ENCODE peak calls at places on chromosomes 1 and 21, in nine cellular contexts. One of them, this sample, is unnamed.

GRCh38 chr1:10051656-10052055 is 18.9 kb downstream of the UBE4B start:
- DNase-seq in NCI-H1417: no peak
- DNase-seq in nephron progenitor cell: no peak
- DNase-seq in skeletal muscle cell: no peak
- DNase-seq in Jurkat, Clone E6-1: no peak
- DNase-seq in stimulated activated CD4-positive, alpha-beta T cell treated with anti-CD3 and anti-CD28 coated beads, Interleukin-1b, Interleukin-23, amount 100 ng/mL, for 4 hours: no peak
- DNase-seq in coronary artery: no peak
- DNase-seq in frontal cortex: no peak
- DNase-seq in WTC11: no peak
- DNase-seq in this sample: no peak

GRCh38 chr1:116356673-116357072 is 16.4 kb upstream of the ATP1A1 start:
- DNase-seq in NCI-H1417: no peak
- DNase-seq in nephron progenitor cell: no peak
- DNase-seq in skeletal muscle cell: no peak
- DNase-seq in Jurkat, Clone E6-1: no peak
- DNase-seq in stimulated activated CD4-positive, alpha-beta T cell treated with anti-CD3 and anti-CD28 coated beads, Interleukin-1b, Interleukin-23, amount 100 ng/mL, for 4 hours: no peak
- DNase-seq in coronary artery: no peak
- DNase-seq in frontal cortex: no peak
- DNase-seq in WTC11: no peak
- DNase-seq in this sample: no peak

GRCh38 chr1:111989531-111990025 is at the start of gene KCND3:
- DNase-seq in NCI-H1417: peak; percentile 82
- DNase-seq in nephron progenitor cell: peak; percentile 74
- DNase-seq in skeletal muscle cell: no peak
- DNase-seq in Jurkat, Clone E6-1: no peak
- DNase-seq in stimulated activated CD4-positive, alpha-beta T cell treated with anti-CD3 and anti-CD28 coated beads, Interleukin-1b, Interleukin-23, amount 100 ng/mL, for 4 hours: no peak
- DNase-seq in coronary artery: no peak
- DNase-seq in frontal cortex: peak; percentile 68
- DNase-seq in WTC11: peak; percentile 30
- DNase-seq in this sample: peak; percentile 77

GRCh38 chr1:245091818-245092637 is 62.8 kb upstream of the KIF26B start:
- DNase-seq in NCI-H1417: no peak
- DNase-seq in nephron progenitor cell: no peak
- DNase-seq in skeletal muscle cell: peak; percentile 98
- DNase-seq in Jurkat, Clone E6-1: no peak
- DNase-seq in stimulated activated CD4-positive, alpha-beta T cell treated with anti-CD3 and anti-CD28 coated beads, Interleukin-1b, Interleukin-23, amount 100 ng/mL, for 4 hours: no peak
- DNase-seq in coronary artery: no peak
- DNase-seq in frontal cortex: no peak
- DNase-seq in WTC11: no peak
- DNase-seq in this sample: no peak

GRCh38 chr1:83631836-83632235 is 367.1 kb downstream of the TTLL7 start:
- DNase-seq in NCI-H1417: no peak
- DNase-seq in nephron progenitor cell: no peak
- DNase-seq in skeletal muscle cell: no peak
- DNase-seq in Jurkat, Clone E6-1: no peak
- DNase-seq in stimulated activated CD4-positive, alpha-beta T cell treated with anti-CD3 and anti-CD28 coated beads, Interleukin-1b, Interleukin-23, amount 100 ng/mL, for 4 hours: no peak
- DNase-seq in coronary artery: no peak
- DNase-seq in frontal cortex: no peak
- DNase-seq in WTC11: no peak
- DNase-seq in this sample: no peak

GRCh38 chr1:89894210-89894668 is 73.4 kb downstream of the LRRC8D start:
- DNase-seq in NCI-H1417: no peak
- DNase-seq in nephron progenitor cell: no peak
- DNase-seq in skeletal muscle cell: peak; percentile 75
- DNase-seq in Jurkat, Clone E6-1: no peak
- DNase-seq in stimulated activated CD4-positive, alpha-beta T cell treated with anti-CD3 and anti-CD28 coated beads, Interleukin-1b, Interleukin-23, amount 100 ng/mL, for 4 hours: no peak
- DNase-seq in coronary artery: no peak
- DNase-seq in frontal cortex: no peak
- DNase-seq in WTC11: no peak
- DNase-seq in this sample: no peak

GRCh38 chr1:17922833-17923232 is 167.7 kb downstream of the ACTL8 start:
- DNase-seq in NCI-H1417: no peak
- DNase-seq in nephron progenitor cell: peak; percentile 65
- DNase-seq in skeletal muscle cell: no peak
- DNase-seq in Jurkat, Clone E6-1: peak; percentile 17
- DNase-seq in stimulated activated CD4-positive, alpha-beta T cell treated with anti-CD3 and anti-CD28 coated beads, Interleukin-1b, Interleukin-23, amount 100 ng/mL, for 4 hours: no peak
- DNase-seq in coronary artery: no peak
- DNase-seq in frontal cortex: no peak
- DNase-seq in WTC11: peak; percentile 72
- DNase-seq in this sample: peak; percentile 86

GRCh38 chr1:109969430-109969829 is 15.1 kb upstream of the AHCYL1 start:
- DNase-seq in NCI-H1417: no peak
- DNase-seq in nephron progenitor cell: no peak
- DNase-seq in skeletal muscle cell: no peak
- DNase-seq in Jurkat, Clone E6-1: no peak
- DNase-seq in stimulated activated CD4-positive, alpha-beta T cell treated with anti-CD3 and anti-CD28 coated beads, Interleukin-1b, Interleukin-23, amount 100 ng/mL, for 4 hours: no peak
- DNase-seq in coronary artery: no peak
- DNase-seq in frontal cortex: no peak
- DNase-seq in WTC11: no peak
- DNase-seq in this sample: no peak

GRCh38 chr1:89873757-89874156 is 52.9 kb downstream of the LRRC8D start:
- DNase-seq in NCI-H1417: no peak
- DNase-seq in nephron progenitor cell: no peak
- DNase-seq in skeletal muscle cell: no peak
- DNase-seq in Jurkat, Clone E6-1: no peak
- DNase-seq in stimulated activated CD4-positive, alpha-beta T cell treated with anti-CD3 and anti-CD28 coated beads, Interleukin-1b, Interleukin-23, amount 100 ng/mL, for 4 hours: no peak
- DNase-seq in coronary artery: no peak
- DNase-seq in frontal cortex: no peak
- DNase-seq in WTC11: no peak
- DNase-seq in this sample: no peak

GRCh38 chr1:228270032-228270431 is 62.2 kb downstream of the OBSCN start:
- DNase-seq in NCI-H1417: no peak
- DNase-seq in nephron progenitor cell: no peak
- DNase-seq in skeletal muscle cell: peak; percentile 18
- DNase-seq in Jurkat, Clone E6-1: no peak
- DNase-seq in stimulated activated CD4-positive, alpha-beta T cell treated with anti-CD3 and anti-CD28 coated beads, Interleukin-1b, Interleukin-23, amount 100 ng/mL, for 4 hours: no peak
- DNase-seq in coronary artery: no peak
- DNase-seq in frontal cortex: no peak
- DNase-seq in WTC11: no peak
- DNase-seq in this sample: no peak

GRCh38 chr1:90922996-90923395 is 98.8 kb downstream of the ZNF644 start:
- DNase-seq in NCI-H1417: no peak
- DNase-seq in nephron progenitor cell: no peak
- DNase-seq in skeletal muscle cell: no peak
- DNase-seq in Jurkat, Clone E6-1: no peak
- DNase-seq in stimulated activated CD4-positive, alpha-beta T cell treated with anti-CD3 and anti-CD28 coated beads, Interleukin-1b, Interleukin-23, amount 100 ng/mL, for 4 hours: no peak
- DNase-seq in coronary artery: no peak
- DNase-seq in frontal cortex: no peak
- DNase-seq in WTC11: no peak
- DNase-seq in this sample: no peak

GRCh38 chr1:185838111-185838510 is 103.9 kb downstream of the HMCN1 start:
- DNase-seq in NCI-H1417: no peak
- DNase-seq in nephron progenitor cell: no peak
- DNase-seq in skeletal muscle cell: no peak
- DNase-seq in Jurkat, Clone E6-1: no peak
- DNase-seq in stimulated activated CD4-positive, alpha-beta T cell treated with anti-CD3 and anti-CD28 coated beads, Interleukin-1b, Interleukin-23, amount 100 ng/mL, for 4 hours: no peak
- DNase-seq in coronary artery: no peak
- DNase-seq in frontal cortex: no peak
- DNase-seq in WTC11: no peak
- DNase-seq in this sample: no peak

GRCh38 chr1:30700528-30701265 is 22.7 kb downstream of the MATN1 start:
- DNase-seq in NCI-H1417: no peak
- DNase-seq in nephron progenitor cell: no peak
- DNase-seq in skeletal muscle cell: peak; percentile 32
- DNase-seq in Jurkat, Clone E6-1: no peak
- DNase-seq in stimulated activated CD4-positive, alpha-beta T cell treated with anti-CD3 and anti-CD28 coated beads, Interleukin-1b, Interleukin-23, amount 100 ng/mL, for 4 hours: no peak
- DNase-seq in coronary artery: no peak
- DNase-seq in frontal cortex: no peak
- DNase-seq in WTC11: no peak
- DNase-seq in this sample: no peak

GRCh38 chr1:116879478-116880133 is 30.1 kb upstream of the PTGFRN start:
- DNase-seq in NCI-H1417: no peak
- DNase-seq in nephron progenitor cell: no peak
- DNase-seq in skeletal muscle cell: no peak
- DNase-seq in Jurkat, Clone E6-1: no peak
- DNase-seq in stimulated activated CD4-positive, alpha-beta T cell treated with anti-CD3 and anti-CD28 coated beads, Interleukin-1b, Interleukin-23, amount 100 ng/mL, for 4 hours: no peak
- DNase-seq in coronary artery: no peak
- DNase-seq in frontal cortex: no peak
- DNase-seq in WTC11: no peak
- DNase-seq in this sample: no peak

GRCh38 chr21:31092867-31093266 is 54.6 kb upstream of the KRTAP19-8 start:
- DNase-seq in NCI-H1417: no peak
- DNase-seq in nephron progenitor cell: no peak
- DNase-seq in skeletal muscle cell: no peak
- DNase-seq in Jurkat, Clone E6-1: no peak
- DNase-seq in stimulated activated CD4-positive, alpha-beta T cell treated with anti-CD3 and anti-CD28 coated beads, Interleukin-1b, Interleukin-23, amount 100 ng/mL, for 4 hours: no peak
- DNase-seq in coronary artery: no peak
- DNase-seq in frontal cortex: no peak
- DNase-seq in WTC11: no peak
- DNase-seq in this sample: no peak

GRCh38 chr1:26284597-26285351 is 4.9 kb downstream of the SH3BGRL3 start:
- DNase-seq in NCI-H1417: peak; percentile 12
- DNase-seq in nephron progenitor cell: peak; percentile 79
- DNase-seq in skeletal muscle cell: peak; percentile 80
- DNase-seq in Jurkat, Clone E6-1: peak; percentile 86
- DNase-seq in stimulated activated CD4-positive, alpha-beta T cell treated with anti-CD3 and anti-CD28 coated beads, Interleukin-1b, Interleukin-23, amount 100 ng/mL, for 4 hours: peak; percentile 97
- DNase-seq in coronary artery: peak; percentile 89
- DNase-seq in frontal cortex: no peak
- DNase-seq in WTC11: peak; percentile 86
- DNase-seq in this sample: peak; percentile 87

GRCh38 chr1:86155807-86156561 is 588 bp downstream of the COL24A1 start:
- DNase-seq in NCI-H1417: peak; percentile 75
- DNase-seq in nephron progenitor cell: peak; percentile 49
- DNase-seq in skeletal muscle cell: peak; percentile 28
- DNase-seq in Jurkat, Clone E6-1: no peak
- DNase-seq in stimulated activated CD4-positive, alpha-beta T cell treated with anti-CD3 and anti-CD28 coated beads, Interleukin-1b, Interleukin-23, amount 100 ng/mL, for 4 hours: no peak
- DNase-seq in coronary artery: no peak
- DNase-seq in frontal cortex: no peak
- DNase-seq in WTC11: peak; percentile 35
- DNase-seq in this sample: peak; percentile 55

GRCh38 chr1:227883641-227884301 is 64.0 kb downstream of the WNT9A start:
- DNase-seq in NCI-H1417: no peak
- DNase-seq in nephron progenitor cell: no peak
- DNase-seq in skeletal muscle cell: no peak
- DNase-seq in Jurkat, Clone E6-1: no peak
- DNase-seq in stimulated activated CD4-positive, alpha-beta T cell treated with anti-CD3 and anti-CD28 coated beads, Interleukin-1b, Interleukin-23, amount 100 ng/mL, for 4 hours: no peak
- DNase-seq in coronary artery: peak; percentile 54
- DNase-seq in frontal cortex: no peak
- DNase-seq in WTC11: no peak
- DNase-seq in this sample: no peak

GRCh38 chr1:49541096-49541752 is 482.5 kb downstream of the AGBL4 start:
- DNase-seq in NCI-H1417: no peak
- DNase-seq in nephron progenitor cell: no peak
- DNase-seq in skeletal muscle cell: no peak
- DNase-seq in Jurkat, Clone E6-1: no peak
- DNase-seq in stimulated activated CD4-positive, alpha-beta T cell treated with anti-CD3 and anti-CD28 coated beads, Interleukin-1b, Interleukin-23, amount 100 ng/mL, for 4 hours: no peak
- DNase-seq in coronary artery: no peak
- DNase-seq in frontal cortex: no peak
- DNase-seq in WTC11: no peak
- DNase-seq in this sample: no peak

GRCh38 chr1:193260056-193260750 is 73.8 kb upstream of the B3GALT2 start:
- DNase-seq in NCI-H1417: no peak
- DNase-seq in nephron progenitor cell: no peak
- DNase-seq in skeletal muscle cell: no peak
- DNase-seq in Jurkat, Clone E6-1: no peak
- DNase-seq in stimulated activated CD4-positive, alpha-beta T cell treated with anti-CD3 and anti-CD28 coated beads, Interleukin-1b, Interleukin-23, amount 100 ng/mL, for 4 hours: no peak
- DNase-seq in coronary artery: no peak
- DNase-seq in frontal cortex: no peak
- DNase-seq in WTC11: no peak
- DNase-seq in this sample: no peak

GRCh38 chr1:4046836-4047461 is 146.9 kb upstream of the C1orf174 start:
- DNase-seq in NCI-H1417: no peak
- DNase-seq in nephron progenitor cell: no peak
- DNase-seq in skeletal muscle cell: no peak
- DNase-seq in Jurkat, Clone E6-1: peak; percentile 84
- DNase-seq in stimulated activated CD4-positive, alpha-beta T cell treated with anti-CD3 and anti-CD28 coated beads, Interleukin-1b, Interleukin-23, amount 100 ng/mL, for 4 hours: no peak
- DNase-seq in coronary artery: peak; percentile 65
- DNase-seq in frontal cortex: no peak
- DNase-seq in WTC11: no peak
- DNase-seq in this sample: no peak

GRCh38 chr1:59674605-59675004 is 140.1 kb upstream of the HOOK1 start:
- DNase-seq in NCI-H1417: no peak
- DNase-seq in nephron progenitor cell: no peak
- DNase-seq in skeletal muscle cell: no peak
- DNase-seq in Jurkat, Clone E6-1: no peak
- DNase-seq in stimulated activated CD4-positive, alpha-beta T cell treated with anti-CD3 and anti-CD28 coated beads, Interleukin-1b, Interleukin-23, amount 100 ng/mL, for 4 hours: no peak
- DNase-seq in coronary artery: no peak
- DNase-seq in frontal cortex: no peak
- DNase-seq in WTC11: no peak
- DNase-seq in this sample: no peak

GRCh38 chr1:116112388-116113140 is 1.4 kb downstream of the MAB21L3 start:
- DNase-seq in NCI-H1417: no peak
- DNase-seq in nephron progenitor cell: no peak
- DNase-seq in skeletal muscle cell: no peak
- DNase-seq in Jurkat, Clone E6-1: no peak
- DNase-seq in stimulated activated CD4-positive, alpha-beta T cell treated with anti-CD3 and anti-CD28 coated beads, Interleukin-1b, Interleukin-23, amount 100 ng/mL, for 4 hours: no peak
- DNase-seq in coronary artery: no peak
- DNase-seq in frontal cortex: no peak
- DNase-seq in WTC11: no peak
- DNase-seq in this sample: no peak

GRCh38 chr1:243917177-243917862 is 67.3 kb upstream of the AKT3 start:
- DNase-seq in NCI-H1417: peak; percentile 80
- DNase-seq in nephron progenitor cell: peak; percentile 64
- DNase-seq in skeletal muscle cell: peak; percentile 37
- DNase-seq in Jurkat, Clone E6-1: no peak
- DNase-seq in stimulated activated CD4-positive, alpha-beta T cell treated with anti-CD3 and anti-CD28 coated beads, Interleukin-1b, Interleukin-23, amount 100 ng/mL, for 4 hours: peak; percentile 12
- DNase-seq in coronary artery: no peak
- DNase-seq in frontal cortex: peak; percentile 51
- DNase-seq in WTC11: peak; percentile 50
- DNase-seq in this sample: peak; percentile 95

GRCh38 chr1:41977329-41977728 is 58.6 kb upstream of the HIVEP3 start:
- DNase-seq in NCI-H1417: peak; percentile 90
- DNase-seq in nephron progenitor cell: no peak
- DNase-seq in skeletal muscle cell: no peak
- DNase-seq in Jurkat, Clone E6-1: peak; percentile 8
- DNase-seq in stimulated activated CD4-positive, alpha-beta T cell treated with anti-CD3 and anti-CD28 coated beads, Interleukin-1b, Interleukin-23, amount 100 ng/mL, for 4 hours: no peak
- DNase-seq in coronary artery: no peak
- DNase-seq in frontal cortex: no peak
- DNase-seq in WTC11: no peak
- DNase-seq in this sample: no peak

GRCh38 chr1:12056331-12056841 is 6.7 kb upstream of the TNFRSF8 start:
- DNase-seq in NCI-H1417: no peak
- DNase-seq in nephron progenitor cell: no peak
- DNase-seq in skeletal muscle cell: no peak
- DNase-seq in Jurkat, Clone E6-1: no peak
- DNase-seq in stimulated activated CD4-positive, alpha-beta T cell treated with anti-CD3 and anti-CD28 coated beads, Interleukin-1b, Interleukin-23, amount 100 ng/mL, for 4 hours: no peak
- DNase-seq in coronary artery: no peak
- DNase-seq in frontal cortex: no peak
- DNase-seq in WTC11: no peak
- DNase-seq in this sample: no peak

GRCh38 chr1:102919659-102920058 is 188.7 kb downstream of the COL11A1 start:
- DNase-seq in NCI-H1417: no peak
- DNase-seq in nephron progenitor cell: no peak
- DNase-seq in skeletal muscle cell: no peak
- DNase-seq in Jurkat, Clone E6-1: no peak
- DNase-seq in stimulated activated CD4-positive, alpha-beta T cell treated with anti-CD3 and anti-CD28 coated beads, Interleukin-1b, Interleukin-23, amount 100 ng/mL, for 4 hours: no peak
- DNase-seq in coronary artery: no peak
- DNase-seq in frontal cortex: no peak
- DNase-seq in WTC11: no peak
- DNase-seq in this sample: no peak

GRCh38 chr1:229230893-229231753 is 39.8 kb upstream of the RAB4A start:
- DNase-seq in NCI-H1417: peak; percentile 73
- DNase-seq in nephron progenitor cell: no peak
- DNase-seq in skeletal muscle cell: no peak
- DNase-seq in Jurkat, Clone E6-1: no peak
- DNase-seq in stimulated activated CD4-positive, alpha-beta T cell treated with anti-CD3 and anti-CD28 coated beads, Interleukin-1b, Interleukin-23, amount 100 ng/mL, for 4 hours: no peak
- DNase-seq in coronary artery: no peak
- DNase-seq in frontal cortex: no peak
- DNase-seq in WTC11: peak; percentile 50
- DNase-seq in this sample: peak; percentile 49

GRCh38 chr21:26982767-26983166 is 15.9 kb upstream of the ADAMTS5 start:
- DNase-seq in NCI-H1417: no peak
- DNase-seq in nephron progenitor cell: no peak
- DNase-seq in skeletal muscle cell: peak; percentile 33
- DNase-seq in Jurkat, Clone E6-1: no peak
- DNase-seq in stimulated activated CD4-positive, alpha-beta T cell treated with anti-CD3 and anti-CD28 coated beads, Interleukin-1b, Interleukin-23, amount 100 ng/mL, for 4 hours: no peak
- DNase-seq in coronary artery: no peak
- DNase-seq in frontal cortex: no peak
- DNase-seq in WTC11: no peak
- DNase-seq in this sample: no peak

GRCh38 chr1:17802164-17802563 is 47.0 kb downstream of the ACTL8 start:
- DNase-seq in NCI-H1417: no peak
- DNase-seq in nephron progenitor cell: no peak
- DNase-seq in skeletal muscle cell: peak; percentile 19
- DNase-seq in Jurkat, Clone E6-1: no peak
- DNase-seq in stimulated activated CD4-positive, alpha-beta T cell treated with anti-CD3 and anti-CD28 coated beads, Interleukin-1b, Interleukin-23, amount 100 ng/mL, for 4 hours: no peak
- DNase-seq in coronary artery: peak; percentile 41
- DNase-seq in frontal cortex: no peak
- DNase-seq in WTC11: no peak
- DNase-seq in this sample: no peak